ENCODE peak calls at places on chromosomes 13 and 19, in eight cellular contexts. G is GM12865; Q is left ventricle myocardium inferior; M is endodermal cell; Z is astrocyte of the spinal cord; C is CD4-positive, alpha-beta memory T cell; B is Peyer's patch; F is fibroblast of lung. K is an unnamed sample.

GRCh38 chr13:111525320-111526118 is 205.1 kb downstream of the TEX29 start:
- DNase-seq in G (no peak), Q (no peak), M (no peak), Z (no peak), C (no peak), B (no peak), F (no peak), K (no peak)

GRCh38 chr13:49042476-49042875 is 66.8 kb downstream of the FNDC3A start:
- DNase-seq in G (no peak), Q (no peak), M (no peak), Z (peak), C (no peak), B (no peak), F (peak), K (peak)

GRCh38 chr19:54485846-54486245 is 12.8 kb upstream of the CDC42EP5 start:
- DNase-seq in G (no peak), Q (no peak), M (no peak), Z (peak), C (no peak), B (no peak), F (no peak), K (no peak)

GRCh38 chr13:43357435-43358065 is 334.2 kb downstream of the DNAJC15 start:
- DNase-seq in G (no peak), Q (peak), M (no peak), Z (no peak), C (no peak), B (no peak), F (no peak), K (no peak)

GRCh38 chr19:11446652-11447301 is 11.3 kb downstream of the PRKCSH start:
- DNase-seq in G (no peak), Q (peak), M (peak), Z (no peak), C (no peak), B (peak), F (no peak), K (no peak)

GRCh38 chr13:30679483-30680330 is 55.6 kb upstream of the ALOX5AP start:
- DNase-seq in G (peak), Q (no peak), M (peak), Z (peak), C (peak), B (no peak), F (peak), K (no peak)

GRCh38 chr19:7069904-7070226 is 362 bp downstream of the ZNF557 start:
- DNase-seq in G (no peak), Q (no peak), M (no peak), Z (no peak), C (no peak), B (no peak), F (no peak), K (no peak)

GRCh38 chr13:113669231-113669870 is 2.3 kb downstream of the GRK1 start:
- DNase-seq in G (no peak), Q (peak), M (peak), Z (no peak), C (no peak), B (peak), F (no peak), K (no peak)

GRCh38 chr13:93670858-93671257 is 444.3 kb downstream of the GPC6 start:
- DNase-seq in G (no peak), Q (no peak), M (no peak), Z (no peak), C (no peak), B (no peak), F (no peak), K (no peak)

GRCh38 chr19:30649934-30650614 is 277.9 kb downstream of the ZNF536 start:
- DNase-seq in G (peak), Q (no peak), M (peak), Z (peak), C (no peak), B (no peak), F (peak), K (peak)

DNA sequence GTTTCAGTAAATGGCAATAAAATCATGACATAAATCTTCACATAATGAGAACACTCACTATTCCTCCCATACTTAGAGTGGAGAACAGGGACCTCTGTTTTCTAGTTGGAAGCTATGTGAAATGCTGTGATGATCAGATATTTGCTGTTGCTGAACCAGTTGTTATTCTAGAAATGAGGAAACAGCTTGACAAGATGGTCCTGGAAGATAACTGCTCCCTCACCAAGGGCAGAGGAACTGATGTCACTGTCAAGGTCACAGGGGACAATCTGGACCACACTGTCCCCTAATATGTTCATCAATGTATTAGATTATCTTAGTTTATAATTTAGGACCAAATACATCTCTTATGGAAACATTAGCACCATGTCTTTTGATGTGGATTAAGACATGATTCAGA is 1173.3 kb downstream of the PCDH17 start:
- DNase-seq in G (no peak), Q (no peak), M (no peak), Z (no peak), C (no peak), B (no peak), F (no peak), K (no peak)
- H3K4me3 ChIP-seq in G (no peak), Q (no peak), M (no peak), Z (no peak), C (no peak), B (no peak), F (no peak), K (no peak)

DNA sequence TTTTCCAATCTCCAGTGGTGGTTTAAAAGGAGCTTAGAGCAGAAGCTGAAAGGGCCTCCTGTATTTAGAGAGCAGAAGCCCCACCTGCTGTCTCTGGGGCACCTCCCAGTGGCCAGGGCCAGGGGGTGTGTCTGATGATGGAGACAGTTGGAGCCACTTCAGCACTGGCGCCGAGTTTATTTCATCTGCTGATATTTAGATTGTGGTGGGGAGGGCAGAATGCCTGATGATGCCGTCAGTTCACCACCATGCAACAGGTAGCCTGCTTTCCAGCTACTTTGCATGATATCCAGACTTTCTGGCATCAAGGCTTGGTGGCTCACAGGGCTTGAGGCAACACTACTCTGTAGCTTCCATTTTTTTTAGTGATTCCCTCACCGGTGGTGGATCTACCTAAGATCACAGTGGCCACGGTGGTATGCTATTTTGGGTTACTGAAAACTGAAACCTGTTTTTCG is 371.9 kb downstream of the KCNRG start:
- DNase-seq in G (peak), Q (peak), M (peak), Z (peak), C (no peak), B (no peak), F (peak), K (no peak)
- H3K4me3 ChIP-seq in G (no peak), Q (peak), M (no peak), Z (no peak), C (no peak), B (no peak), F (no peak), K (no peak)

DNA sequence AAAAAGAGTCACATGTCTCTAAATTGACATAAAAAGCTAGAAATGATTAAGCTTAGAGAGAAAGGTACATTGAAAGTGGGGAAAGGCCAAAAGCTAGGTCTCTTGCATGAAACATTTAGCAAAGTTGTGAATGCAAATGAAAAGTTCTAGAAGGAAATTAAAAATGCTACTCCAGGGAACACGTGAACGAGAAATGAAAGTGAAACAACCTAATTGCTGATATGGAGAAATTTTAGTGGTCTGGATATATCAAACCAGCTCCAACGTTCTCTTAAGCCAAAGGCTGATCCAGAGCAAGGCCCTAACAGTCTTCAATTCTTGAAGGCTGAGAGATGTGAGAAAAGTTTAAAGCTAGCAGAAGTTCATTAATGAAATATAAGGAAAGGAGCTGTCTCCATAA is 419.8 kb downstream of the SLITRK6 start:
- DNase-seq in G (no peak), Q (no peak), M (no peak), Z (no peak), C (no peak), B (no peak), F (no peak), K (no peak)
- H3K4me3 ChIP-seq in G (no peak), Q (no peak), M (no peak), Z (no peak), C (no peak), B (no peak), F (peak), K (no peak)

GRCh38 chr13:75763511-75763910 is 127.4 kb downstream of the LMO7 start:
- DNase-seq in G (no peak), Q (no peak), M (no peak), Z (no peak), C (no peak), B (no peak), F (no peak), K (no peak)

GRCh38 chr13:75762967-75763366 is 126.8 kb downstream of the LMO7 start:
- DNase-seq in G (no peak), Q (no peak), M (no peak), Z (no peak), C (no peak), B (no peak), F (no peak), K (no peak)

GRCh38 chr13:75762066-75762937 is 126.2 kb downstream of the LMO7 start:
- DNase-seq in G (peak), Q (no peak), M (no peak), Z (no peak), C (peak), B (no peak), F (no peak), K (no peak)

GRCh38 chr13:75766636-75767035 is 130.5 kb downstream of the LMO7 start:
- DNase-seq in G (no peak), Q (no peak), M (no peak), Z (no peak), C (no peak), B (no peak), F (no peak), K (no peak)

GRCh38 chr13:75764251-75764650 is 128.1 kb downstream of the LMO7 start:
- DNase-seq in G (no peak), Q (no peak), M (no peak), Z (no peak), C (no peak), B (no peak), F (no peak), K (no peak)
- H3K4me3 ChIP-seq in G (no peak), Q (peak), M (no peak), Z (no peak), C (no peak), B (peak), F (no peak), K (no peak)

GRCh38 chr19:32887572-32887971 is 18.0 kb upstream of the SLC7A9 start:
- DNase-seq in G (no peak), Q (no peak), M (no peak), Z (no peak), C (no peak), B (no peak), F (no peak), K (no peak)
- H3K4me3 ChIP-seq in G (no peak), Q (no peak), M (no peak), Z (no peak), C (no peak), B (no peak), F (no peak), K (no peak)

DNA sequence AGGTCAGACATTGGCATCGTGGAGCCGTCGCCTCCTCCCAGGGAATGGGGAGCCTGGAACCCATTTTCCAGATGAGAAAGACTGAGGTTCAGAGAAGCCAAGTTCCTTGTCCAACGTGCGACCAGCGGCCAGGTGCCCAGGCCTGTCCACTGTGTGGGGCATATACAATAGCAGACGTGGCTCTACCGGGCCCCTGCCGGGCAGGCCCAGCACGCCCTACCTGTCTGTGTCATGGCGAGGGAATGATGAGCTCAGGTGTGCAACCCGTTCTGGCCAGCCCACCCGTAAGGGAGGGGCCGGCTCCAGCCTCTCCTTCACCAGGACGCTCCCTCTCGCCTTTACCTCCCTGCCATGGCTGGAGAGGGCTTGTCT is 837 bp downstream of the GNA15 start:
- DNase-seq in G (no peak), Q (no peak), M (peak), Z (no peak), C (no peak), B (no peak), F (no peak), K (no peak)
- H3K4me3 ChIP-seq in G (peak), Q (peak), M (no peak), Z (no peak), C (no peak), B (peak), F (no peak), K (no peak)

DNA sequence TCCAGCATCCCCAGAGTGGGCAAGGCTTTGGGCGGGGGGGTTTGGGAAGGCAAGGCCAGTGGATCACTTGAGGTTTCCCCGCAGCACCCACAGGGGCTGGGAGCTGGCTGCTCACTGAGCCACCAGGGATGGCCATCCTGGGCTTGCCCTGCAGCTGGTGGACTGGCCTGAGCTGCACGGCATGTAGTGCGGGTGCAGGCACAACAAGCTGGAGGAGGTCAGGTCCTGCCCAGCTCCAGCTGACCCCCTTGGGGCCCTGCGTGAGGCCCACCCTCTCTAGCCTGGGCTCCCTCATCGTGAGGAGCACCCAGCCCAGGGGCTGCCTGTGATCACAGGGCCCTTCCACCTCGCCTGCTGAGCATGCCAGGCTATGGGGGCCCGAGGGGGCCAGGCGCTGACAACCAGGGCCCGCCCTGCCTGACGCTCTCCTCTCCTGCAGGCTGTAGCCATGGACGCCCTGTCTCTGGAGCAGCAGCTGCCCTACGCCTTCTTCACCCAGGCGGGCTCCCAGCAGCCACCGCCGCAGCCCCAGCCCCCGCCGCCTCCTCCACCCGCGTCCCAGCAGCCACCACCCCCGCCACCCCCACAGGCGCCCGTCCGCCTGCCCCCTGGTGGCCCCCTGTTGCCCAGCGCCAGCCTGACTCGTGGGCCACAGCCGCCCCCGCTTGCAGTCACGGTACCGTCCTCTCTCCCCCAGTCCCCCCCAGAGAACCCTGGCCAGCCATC is 22.9 kb downstream of the COMP start:
- DNase-seq in G (no peak), Q (no peak), M (peak), Z (no peak), C (peak), B (no peak), F (no peak), K (no peak)
- H3K4me3 ChIP-seq in G (no peak), Q (no peak), M (no peak), Z (no peak), C (no peak), B (no peak), F (no peak), K (no peak)

K was measured in astrocyte of the cerebellum.